ENCODE peak calls at places on chromosomes 12 and 14, in ten cellular contexts. C is psoas muscle, D is mesendoderm, O is cardiac fibroblast, M is heart left ventricle, T is thoracic aorta, F is astrocyte of the spinal cord, Z is fibroblast of villous mesenchyme, N is tibial nerve, P is lower leg skin. Y is an unnamed sample.

GRCh38 chr14:73027546-73027945 is 640 bp upstream of the ZFYVE1 start:
- DNase-seq in N (no peak), D (no peak), O (no peak), M (no peak), Z (no peak), T (no peak), F (no peak), P (no peak), C (no peak), Y (no peak)

GRCh38 chr14:77805703-77806102 is 5.8 kb downstream of the ADCK1 start:
- DNase-seq in O (no peak), M (no peak), Z (no peak), P (no peak), D (no peak), F (no peak), C (no peak), N (no peak), T (no peak), Y (no peak)

GRCh38 chr14:67853207-67853606 is 33.6 kb downstream of the RAD51B start:
- DNase-seq in M (no peak), O (no peak), D (no peak), N (no peak), P (no peak), F (no peak), Z (no peak), C (no peak), T (no peak), Y (no peak)

GRCh38 chr14:100891501-100892445 is 11.7 kb downstream of the RTL1 start:
- DNase-seq in F (no peak), M (peak), P (no peak), N (no peak), T (no peak), D (no peak), Z (no peak), O (no peak), C (peak), Y (no peak)

GRCh38 chr12:20628999-20629398 is 66.1 kb upstream of the SLCO1C1 start:
- DNase-seq in N (no peak), M (no peak), D (no peak), Z (no peak), T (no peak), P (no peak), C (no peak), F (no peak), O (no peak), Y (no peak)

GRCh38 chr12:2395352-2395977 is 342.7 kb downstream of the CACNA1C start:
- DNase-seq in M (peak), D (peak), F (peak), N (no peak), Z (peak), O (peak), C (peak), P (no peak), T (no peak), Y (no peak)

GRCh38 chr12:92255741-92256140 is 110.1 kb upstream of the BTG1 start:
- DNase-seq in T (no peak), M (no peak), C (no peak), Z (no peak), D (no peak), F (no peak), P (no peak), N (no peak), O (no peak), Y (no peak)

GRCh38 chr12:105256011-105256410 is 20.0 kb upstream of the APPL2 start:
- DNase-seq in P (no peak), N (no peak), F (no peak), T (no peak), Z (no peak), O (no peak), C (no peak), M (no peak), D (no peak), Y (no peak)

GRCh38 chr14:94970937-94971730 is 186.2 kb downstream of the DICER1 start:
- DNase-seq in O (peak), D (no peak), C (no peak), T (no peak), F (no peak), P (peak), Z (no peak), N (no peak), M (no peak), Y (no peak)
- H3K4me3 ChIP-seq in O (no peak), D (no peak), C (no peak), T (peak), F (no peak), P (no peak), Z (no peak), N (no peak), M (no peak), Y (no peak)

DNA sequence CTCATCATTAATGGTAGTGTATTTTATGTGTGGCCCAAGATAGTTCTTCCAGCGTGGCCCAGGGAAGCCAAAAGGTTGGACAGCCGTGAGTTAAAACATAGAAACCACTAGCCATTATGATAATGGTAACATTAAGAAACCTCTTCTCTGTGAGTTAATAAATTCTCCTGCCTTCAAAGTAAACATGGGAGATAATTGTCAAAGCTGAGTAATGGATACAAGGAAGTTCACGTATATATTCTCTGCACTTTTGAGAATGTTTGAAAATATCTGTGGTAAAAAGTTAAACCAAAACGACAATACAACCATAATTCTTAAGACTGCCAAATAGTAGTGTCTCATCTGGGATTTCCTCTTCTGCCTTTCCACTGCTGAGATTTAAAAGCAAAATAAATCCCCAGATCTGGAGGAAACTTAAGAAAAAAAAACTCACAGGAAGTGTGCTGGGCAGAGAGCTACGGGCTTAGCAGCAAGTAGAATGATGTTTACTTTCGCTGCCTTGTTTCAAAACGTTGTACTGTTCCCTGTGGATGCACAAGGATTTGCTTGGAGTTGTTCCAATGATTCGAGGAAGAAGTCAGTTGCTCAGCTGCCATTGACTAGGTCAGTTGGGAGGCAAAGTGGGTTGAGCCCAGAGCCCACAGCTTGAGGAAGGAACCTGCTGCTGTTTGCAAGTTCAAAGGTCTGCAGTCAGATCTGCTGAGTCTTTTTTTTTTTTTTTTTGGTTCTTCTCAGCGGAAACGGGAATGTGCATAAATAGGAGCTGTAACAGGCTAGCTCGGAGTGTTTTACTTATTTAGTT is 1.7 kb downstream of the TPCN1 start:
- DNase-seq in Z (peak), N (peak), C (peak), T (no peak), O (peak), F (peak), M (peak), D (no peak), P (peak), Y (peak)
- H3K4me3 ChIP-seq in Z (peak), N (peak), C (peak), T (peak), O (peak), F (peak), M (peak), D (no peak), P (no peak), Y (peak)

GRCh38 chr14:98953544-98954346 is 318.3 kb downstream of the BCL11B start:
- DNase-seq in C (peak), D (no peak), Z (peak), N (peak), T (peak), P (peak), M (no peak), O (peak), F (peak), Y (peak)
- H3K4me3 ChIP-seq in C (no peak), D (no peak), Z (no peak), N (no peak), T (no peak), P (no peak), M (no peak), O (no peak), F (no peak), Y (no peak)

DNA sequence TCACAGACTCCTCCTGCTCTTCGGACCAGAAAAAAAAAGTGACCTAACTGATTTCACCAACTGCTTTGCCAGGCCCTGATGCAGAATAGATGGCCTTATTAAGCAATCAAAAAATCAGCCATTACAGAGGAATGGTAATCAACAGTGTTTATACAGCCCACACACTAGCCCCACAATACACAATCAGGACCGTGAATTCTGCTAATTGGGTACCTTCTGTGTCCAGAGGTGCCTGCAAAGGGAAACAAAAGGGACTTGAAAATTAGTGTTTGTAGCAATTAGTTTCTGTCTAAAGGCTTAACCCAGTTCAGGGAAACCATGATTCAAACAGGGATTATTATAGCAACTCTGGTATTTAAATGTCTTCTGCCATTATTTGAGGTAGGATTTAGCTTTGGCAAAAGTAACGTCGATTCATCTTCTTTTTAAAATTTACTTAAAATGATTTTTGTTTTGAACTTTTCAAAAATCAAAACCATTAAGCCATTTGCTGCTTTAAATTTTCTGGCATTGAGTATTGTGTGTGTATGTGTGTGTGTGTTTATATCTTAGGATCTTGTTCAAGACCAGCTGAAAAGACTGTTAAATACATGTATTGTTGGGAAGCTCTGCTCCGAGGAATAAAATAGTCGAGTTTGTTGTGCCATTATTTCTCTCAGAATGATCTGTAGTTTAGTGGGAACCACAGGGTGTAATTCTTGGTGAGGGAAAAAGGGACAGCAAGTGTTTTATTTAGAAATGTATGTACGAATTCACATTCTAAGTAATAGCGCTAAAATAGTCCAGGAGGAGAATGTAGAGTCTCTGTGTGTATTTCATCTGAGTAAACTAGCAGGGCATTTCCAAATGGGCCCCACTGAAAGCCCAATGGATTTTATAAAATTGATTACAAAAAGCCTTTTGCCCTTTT is 156.1 kb downstream of the PTCSC3 start:
- DNase-seq in Z (no peak), D (peak), N (no peak), T (no peak), M (no peak), O (no peak), F (no peak), C (no peak), P (no peak), Y (no peak)
- H3K4me3 ChIP-seq in Z (no peak), D (no peak), N (no peak), T (no peak), M (no peak), O (no peak), F (no peak), C (no peak), P (no peak), Y (no peak)

Y was measured in skeletal muscle cell.